ENCODE peak calls at places on chromosomes 4 and X, in six cellular contexts. One of them, this sample, is unnamed.

GRCh38 chr4:732911-733630 is 27.4 kb downstream of the PCGF3 start:
- DNase-seq in T-helper 2 cell: no peak
- DNase-seq in EL: no peak
- DNase-seq in ACHN: no peak
- DNase-seq in effector memory CD4-positive, alpha-beta T cell: no peak
- DNase-seq in caudate nucleus: no peak
- DNase-seq in this sample: no peak

GRCh38 chr4:82447886-82448285 is 17.5 kb downstream of the ENOPH1 start:
- DNase-seq in ACHN: no peak
- DNase-seq in EL: no peak
- DNase-seq in caudate nucleus: no peak
- DNase-seq in effector memory CD4-positive, alpha-beta T cell: no peak
- DNase-seq in T-helper 2 cell: no peak
- DNase-seq in this sample: no peak

GRCh38 chr4:69910016-69910782 is 20.7 kb upstream of the CSN1S1 start:
- DNase-seq in T-helper 2 cell: no peak
- DNase-seq in ACHN: no peak
- DNase-seq in caudate nucleus: no peak
- DNase-seq in effector memory CD4-positive, alpha-beta T cell: no peak
- DNase-seq in EL: no peak
- DNase-seq in this sample: no peak

GRCh38 chr4:86855572-86855971 is 6.4 kb upstream of the SLC10A6 start:
- DNase-seq in T-helper 2 cell: no peak
- DNase-seq in EL: peak; percentile 76
- DNase-seq in caudate nucleus: no peak
- DNase-seq in effector memory CD4-positive, alpha-beta T cell: no peak
- DNase-seq in ACHN: no peak
- DNase-seq in this sample: peak; percentile 60

GRCh38 chrX:34629572-34629971 is 27.5 kb downstream of the TMEM47 start:
- DNase-seq in caudate nucleus: no peak
- DNase-seq in EL: no peak
- DNase-seq in ACHN: peak; percentile 34
- DNase-seq in T-helper 2 cell: no peak
- DNase-seq in effector memory CD4-positive, alpha-beta T cell: no peak
- DNase-seq in this sample: no peak

GRCh38 chrX:72061091-72061490 is 70.6 kb downstream of the RTL5 start:
- DNase-seq in EL: no peak
- DNase-seq in T-helper 2 cell: no peak
- DNase-seq in caudate nucleus: no peak
- DNase-seq in effector memory CD4-positive, alpha-beta T cell: no peak
- DNase-seq in ACHN: no peak
- DNase-seq in this sample: no peak

GRCh38 chrX:39642071-39642470 is 455.7 kb downstream of the BCOR start:
- DNase-seq in T-helper 2 cell: no peak
- DNase-seq in EL: no peak
- DNase-seq in ACHN: no peak
- DNase-seq in caudate nucleus: no peak
- DNase-seq in effector memory CD4-positive, alpha-beta T cell: no peak
- DNase-seq in this sample: no peak

GRCh38 chrX:112654871-112655270 is 24.9 kb downstream of the LHFPL1 start:
- DNase-seq in EL: no peak
- DNase-seq in ACHN: no peak
- DNase-seq in T-helper 2 cell: no peak
- DNase-seq in caudate nucleus: no peak
- DNase-seq in effector memory CD4-positive, alpha-beta T cell: no peak
- DNase-seq in this sample: no peak

GRCh38 chr4:88445252-88445651 is 11.7 kb upstream of the HERC5 start:
- DNase-seq in caudate nucleus: no peak
- DNase-seq in effector memory CD4-positive, alpha-beta T cell: no peak
- DNase-seq in T-helper 2 cell: no peak
- DNase-seq in EL: no peak
- DNase-seq in ACHN: no peak
- DNase-seq in this sample: no peak

GRCh38 chr4:8762951-8763735 is 108.5 kb downstream of the HMX1 start:
- DNase-seq in caudate nucleus: no peak
- DNase-seq in EL: no peak
- DNase-seq in ACHN: no peak
- DNase-seq in T-helper 2 cell: no peak
- DNase-seq in effector memory CD4-positive, alpha-beta T cell: no peak
- DNase-seq in this sample: no peak

GRCh38 chr4:171266666-171267065 is 546.5 kb upstream of the GALNTL6 start:
- DNase-seq in ACHN: no peak
- DNase-seq in caudate nucleus: no peak
- DNase-seq in EL: no peak
- DNase-seq in effector memory CD4-positive, alpha-beta T cell: no peak
- DNase-seq in T-helper 2 cell: no peak
- DNase-seq in this sample: peak; percentile 1

GRCh38 chr4:1084796-1085403 is 28.5 kb downstream of the RNF212 start:
- DNase-seq in T-helper 2 cell: no peak
- DNase-seq in ACHN: no peak
- DNase-seq in effector memory CD4-positive, alpha-beta T cell: no peak
- DNase-seq in caudate nucleus: no peak
- DNase-seq in EL: no peak
- DNase-seq in this sample: no peak

GRCh38 chr4:66045913-66046312 is 375.6 kb upstream of the EPHA5 start:
- DNase-seq in caudate nucleus: no peak
- DNase-seq in effector memory CD4-positive, alpha-beta T cell: no peak
- DNase-seq in EL: no peak
- DNase-seq in T-helper 2 cell: no peak
- DNase-seq in ACHN: no peak
- DNase-seq in this sample: no peak

GRCh38 chrX:34521563-34521962 is 135.5 kb downstream of the TMEM47 start:
- DNase-seq in caudate nucleus: no peak
- DNase-seq in ACHN: peak; percentile 14
- DNase-seq in effector memory CD4-positive, alpha-beta T cell: no peak
- DNase-seq in T-helper 2 cell: no peak
- DNase-seq in EL: peak; percentile 1
- DNase-seq in this sample: peak; percentile 26

GRCh38 chrX:149803458-149804062 is 21.8 kb downstream of the MAGEA9 start:
- DNase-seq in effector memory CD4-positive, alpha-beta T cell: no peak
- DNase-seq in T-helper 2 cell: no peak
- DNase-seq in EL: no peak
- DNase-seq in ACHN: no peak
- DNase-seq in caudate nucleus: no peak
- DNase-seq in this sample: no peak

GRCh38 chr4:146522862-146523205 is 1.1 kb upstream of the SLC10A7 start:
- DNase-seq in EL: peak; percentile 16
- DNase-seq in effector memory CD4-positive, alpha-beta T cell: no peak
- DNase-seq in T-helper 2 cell: no peak
- DNase-seq in ACHN: peak; percentile 8
- DNase-seq in caudate nucleus: no peak
- DNase-seq in this sample: peak; percentile 2

GRCh38 chr4:25358515-25359275 is 18.4 kb upstream of the ANAPC4 start:
- DNase-seq in ACHN: no peak
- DNase-seq in effector memory CD4-positive, alpha-beta T cell: no peak
- DNase-seq in caudate nucleus: no peak
- DNase-seq in T-helper 2 cell: no peak
- DNase-seq in EL: no peak
- DNase-seq in this sample: no peak

GRCh38 chr4:169485791-169486742 is 126.3 kb downstream of the NEK1 start:
- DNase-seq in EL: peak; percentile 63
- DNase-seq in T-helper 2 cell: no peak
- DNase-seq in ACHN: peak; percentile 52
- DNase-seq in caudate nucleus: no peak
- DNase-seq in effector memory CD4-positive, alpha-beta T cell: no peak
- DNase-seq in this sample: peak; percentile 25